ENCODE peak calls at places on chromosomes 13 and 19, in six cellular contexts. R is lower leg skin, J is stomach, U is A549, D is HCT116, W is body of pancreas. A is an unnamed sample.

GRCh38 chr19:30492581-30492980 is 120.4 kb downstream of the ZNF536 start:
- DNase-seq in R (no peak), J (no peak), U (no peak), D (no peak), W (no peak), A (no peak)

GRCh38 chr19:34500656-34501120 is 19.1 kb downstream of the WTIP start:
- DNase-seq in R (peak), J (no peak), U (no peak), D (no peak), W (no peak), A (no peak)

GRCh38 chr13:59722580-59722900 is 441.2 kb downstream of the DIAPH3 start:
- DNase-seq in R (no peak), J (no peak), U (no peak), D (no peak), W (no peak), A (no peak)

GRCh38 chr13:45728759-45729158 is 26.6 kb downstream of the CBY2 start:
- DNase-seq in R (peak), J (no peak), U (peak), D (peak), W (no peak), A (no peak)

GRCh38 chr13:50842711-50843255 is 709 bp downstream of the DLEU7 start:
- DNase-seq in R (no peak), J (no peak), U (no peak), D (no peak), W (no peak), A (no peak)

GRCh38 chr13:89923731-89924130 is 1423.8 kb upstream of the MIR17HG start:
- DNase-seq in R (no peak), J (no peak), U (no peak), D (no peak), W (no peak), A (no peak)

GRCh38 chr13:28488376-28489005 is 6.4 kb downstream of the FLT1 start:
- DNase-seq in R (no peak), J (no peak), U (no peak), D (no peak), W (no peak), A (no peak)

GRCh38 chr19:5189318-5189607 is 151.3 kb downstream of the PTPRS start:
- DNase-seq in R (no peak), J (no peak), U (no peak), D (no peak), W (no peak), A (no peak)

GRCh38 chr13:40109324-40109958 is 454.0 kb downstream of the COG6 start:
- DNase-seq in R (no peak), J (no peak), U (peak), D (no peak), W (no peak), A (peak)

GRCh38 chr19:3801412-3802096 is 15.4 kb upstream of the MATK start:
- DNase-seq in R (peak), J (peak), U (no peak), D (no peak), W (no peak), A (no peak)

GRCh38 chr19:5445667-5446066 is 9.6 kb upstream of the ZNRF4 start:
- DNase-seq in R (no peak), J (no peak), U (peak), D (no peak), W (no peak), A (no peak)

GRCh38 chr13:113209336-113209879 is at the start of gene CUL4A:
- DNase-seq in R (peak), J (peak), U (peak), D (peak), W (peak), A (peak)

GRCh38 chr13:40483601-40484000 is 182.8 kb downstream of the FOXO1 start:
- DNase-seq in R (peak), J (no peak), U (no peak), D (no peak), W (no peak), A (no peak)

GRCh38 chr19:7970716-7971448 is 27.4 kb upstream of the TIMM44 start:
- DNase-seq in R (no peak), J (peak), U (peak), D (peak), W (peak), A (peak)

GRCh38 chr19:50980203-50980602 is 3.5 kb downstream of the KLK7 start:
- DNase-seq in R (no peak), J (no peak), U (no peak), D (no peak), W (no peak), A (no peak)

GRCh38 chr13:27679396-27679795 is 57.7 kb downstream of the POLR1D start:
- DNase-seq in R (no peak), J (no peak), U (no peak), D (no peak), W (no peak), A (no peak)

GRCh38 chr19:461664-462551 is 1.1 kb upstream of the SHC2 start:
- DNase-seq in R (peak), J (peak), U (no peak), D (no peak), W (peak), A (no peak)

GRCh38 chr19:11160119-11160768 is 4.7 kb upstream of the SPC24 start:
- DNase-seq in R (no peak), J (no peak), U (no peak), D (no peak), W (no peak), A (no peak)

GRCh38 chr19:48064509-48064908 is 20.6 kb upstream of the CABP5 start:
- DNase-seq in R (no peak), J (no peak), U (no peak), D (no peak), W (no peak), A (no peak)

GRCh38 chr19:38213911-38214625 is 10.0 kb downstream of the DPF1 start:
- DNase-seq in R (no peak), J (no peak), U (peak), D (no peak), W (no peak), A (no peak)

GRCh38 chr13:67107973-67108372 is 122.2 kb downstream of the PCDH9 start:
- DNase-seq in R (no peak), J (no peak), U (no peak), D (no peak), W (no peak), A (no peak)

GRCh38 chr19:45215391-45216191 is 29.6 kb downstream of the EXOC3L2 start:
- DNase-seq in R (no peak), J (peak), U (no peak), D (no peak), W (peak), A (no peak)

GRCh38 chr13:33229446-33230177 is 55.9 kb downstream of the STARD13 start:
- DNase-seq in R (no peak), J (no peak), U (no peak), D (no peak), W (no peak), A (peak)

GRCh38 chr19:12639901-12640613 is 26.5 kb downstream of the MAN2B1 start:
- DNase-seq in R (peak), J (peak), U (peak), D (peak), W (peak), A (peak)

GRCh38 chr13:65943711-65944110 is 1286.4 kb downstream of the PCDH9 start:
- DNase-seq in R (no peak), J (no peak), U (no peak), D (no peak), W (no peak), A (no peak)

GRCh38 chr13:95243207-95243606 is 58.0 kb downstream of the ABCC4 start:
- DNase-seq in R (peak), J (no peak), U (no peak), D (no peak), W (no peak), A (no peak)

GRCh38 chr13:29524641-29525040 is 70.8 kb downstream of the SLC7A1 start:
- DNase-seq in R (no peak), J (no peak), U (no peak), D (no peak), W (no peak), A (no peak)

GRCh38 chr19:29487432-29487831 is 38.4 kb upstream of the VSTM2B start:
- DNase-seq in R (peak), J (no peak), U (no peak), D (no peak), W (no peak), A (no peak)

GRCh38 chr13:109510036-109510435 is 276.3 kb downstream of the IRS2 start:
- DNase-seq in R (no peak), J (no peak), U (no peak), D (no peak), W (no peak), A (no peak)

GRCh38 chr19:38274734-38275133 is 10.4 kb downstream of the SPINT2 start:
- DNase-seq in R (no peak), J (no peak), U (no peak), D (no peak), W (no peak), A (no peak)

GRCh38 chr19:33481863-33482262 is 39.7 kb downstream of the PEPD start:
- DNase-seq in R (no peak), J (no peak), U (no peak), D (no peak), W (no peak), A (no peak)

GRCh38 chr19:46014534-46014933 is 8.3 kb downstream of the PGLYRP1 start:
- DNase-seq in R (no peak), J (no peak), U (no peak), D (no peak), W (no peak), A (no peak)

GRCh38 chr13:113782472-113782871 is 23.4 kb downstream of the TMEM255B start:
- DNase-seq in R (peak), J (peak), U (no peak), D (no peak), W (no peak), A (no peak)

GRCh38 chr19:993831-994393 is 6.3 kb upstream of the GRIN3B start:
- DNase-seq in R (no peak), J (no peak), U (no peak), D (no peak), W (no peak), A (no peak)

GRCh38 chr13:86318424-86318823 is 519.2 kb upstream of the SLITRK6 start:
- DNase-seq in R (no peak), J (no peak), U (no peak), D (no peak), W (no peak), A (no peak)

GRCh38 chr13:67635754-67636153 is 405.6 kb upstream of the PCDH9 start:
- DNase-seq in R (no peak), J (no peak), U (no peak), D (no peak), W (no peak), A (no peak)

GRCh38 chr13:112034846-112035245 is 32.1 kb upstream of the SOX1 start:
- DNase-seq in R (no peak), J (no peak), U (no peak), D (no peak), W (no peak), A (no peak)
- TF ChIP-seq POLR2A in R (no peak), J (no peak), U (no peak), D (no peak), W (no peak), A (no peak)

GRCh38 chr19:13986348-13986904 is 19.7 kb downstream of the RFX1 start:
- DNase-seq in R (peak), J (peak), U (no peak), D (no peak), W (peak), A (peak)
- H3K4me3 ChIP-seq in R (no peak), J (no peak), U (no peak), D (no peak), W (no peak), A (peak)

DNA sequence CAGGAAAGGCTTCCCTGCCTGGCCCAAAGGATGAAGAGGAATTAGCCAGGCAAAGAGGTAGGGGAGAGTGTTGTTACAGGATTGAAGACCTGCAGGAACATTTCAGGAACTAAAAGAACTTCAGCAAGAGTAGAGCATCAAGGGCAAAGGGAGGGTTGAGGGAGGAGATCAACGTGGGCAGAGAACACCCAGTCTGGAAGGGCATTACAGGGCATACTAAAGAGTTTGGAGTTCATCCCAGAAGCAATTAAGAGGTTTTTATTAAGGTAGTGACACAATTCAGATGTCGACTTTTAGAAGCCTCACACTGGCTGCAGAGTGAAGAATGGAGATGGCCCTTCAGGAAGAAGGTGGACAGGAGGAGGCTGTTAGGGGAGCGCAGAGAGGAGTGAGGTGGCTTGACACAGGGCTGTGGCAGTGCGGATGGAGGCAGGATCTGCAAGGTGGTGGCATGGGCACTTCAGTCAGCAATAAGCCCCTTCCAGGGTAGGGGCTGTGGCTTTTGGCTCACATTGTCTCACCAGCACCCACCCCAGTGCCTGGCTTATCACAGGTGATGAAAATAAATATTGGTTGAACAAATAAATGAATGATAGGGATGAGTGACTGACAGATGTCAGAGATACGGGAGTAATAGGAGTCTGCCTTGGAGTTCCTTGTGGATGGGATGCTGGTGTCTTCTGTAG is 24.9 kb downstream of the TEX26 start:
- DNase-seq in R (no peak), J (no peak), U (no peak), D (no peak), W (no peak), A (no peak)
- TF ChIP-seq POLR2A in R (no peak), J (no peak), U (no peak), D (no peak), W (no peak), A (no peak)

DNA sequence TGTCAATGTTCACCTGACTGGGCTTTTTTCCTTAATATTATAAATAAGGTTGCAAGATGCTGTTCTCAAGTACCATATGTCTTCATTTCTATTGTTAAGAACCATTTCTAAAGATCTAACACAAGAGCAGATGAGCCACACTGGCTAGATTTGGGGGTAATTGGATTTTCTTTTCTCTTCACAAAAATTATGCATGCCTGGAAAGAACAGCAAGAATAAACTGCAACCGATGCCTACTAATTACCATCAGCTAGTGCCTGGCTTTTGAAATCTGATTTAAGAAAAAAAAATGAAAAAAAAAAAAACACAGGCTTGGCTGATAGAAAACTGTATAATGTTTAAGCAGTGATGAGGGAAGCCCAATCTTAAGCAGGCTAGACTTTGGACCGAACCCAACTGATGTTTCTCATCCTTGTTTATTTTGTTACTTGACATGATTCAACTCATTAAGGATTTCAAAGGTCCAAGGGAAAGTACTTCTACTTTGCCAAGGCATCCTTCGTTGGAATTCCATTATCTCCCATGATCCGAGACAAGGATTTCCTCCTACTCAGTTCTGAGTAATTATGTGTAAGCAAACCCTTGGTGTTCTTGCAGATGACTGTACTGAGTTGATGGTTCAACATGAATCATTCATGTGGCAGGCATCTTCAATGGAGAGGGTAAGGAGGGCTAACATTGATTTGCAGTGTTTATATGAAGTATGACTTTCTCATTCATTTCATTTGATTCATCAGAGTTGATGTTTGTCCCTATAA is 300.5 kb downstream of the SPRY2 start:
- DNase-seq in R (no peak), J (no peak), U (peak), D (peak), W (no peak), A (no peak)
- H3K4me3 ChIP-seq in R (no peak), J (no peak), U (peak), D (no peak), W (no peak), A (no peak)

GRCh38 chr13:48770372-48770771 is 116.6 kb downstream of the CYSLTR2 start:
- DNase-seq in R (no peak), J (no peak), U (no peak), D (no peak), W (no peak), A (no peak)

GRCh38 chr13:48772908-48773307 is 119.2 kb downstream of the CYSLTR2 start:
- DNase-seq in R (no peak), J (no peak), U (no peak), D (no peak), W (no peak), A (no peak)

GRCh38 chr13:48773531-48774275 is 120.0 kb downstream of the CYSLTR2 start:
- DNase-seq in R (no peak), J (no peak), U (no peak), D (no peak), W (no peak), A (no peak)

DNA sequence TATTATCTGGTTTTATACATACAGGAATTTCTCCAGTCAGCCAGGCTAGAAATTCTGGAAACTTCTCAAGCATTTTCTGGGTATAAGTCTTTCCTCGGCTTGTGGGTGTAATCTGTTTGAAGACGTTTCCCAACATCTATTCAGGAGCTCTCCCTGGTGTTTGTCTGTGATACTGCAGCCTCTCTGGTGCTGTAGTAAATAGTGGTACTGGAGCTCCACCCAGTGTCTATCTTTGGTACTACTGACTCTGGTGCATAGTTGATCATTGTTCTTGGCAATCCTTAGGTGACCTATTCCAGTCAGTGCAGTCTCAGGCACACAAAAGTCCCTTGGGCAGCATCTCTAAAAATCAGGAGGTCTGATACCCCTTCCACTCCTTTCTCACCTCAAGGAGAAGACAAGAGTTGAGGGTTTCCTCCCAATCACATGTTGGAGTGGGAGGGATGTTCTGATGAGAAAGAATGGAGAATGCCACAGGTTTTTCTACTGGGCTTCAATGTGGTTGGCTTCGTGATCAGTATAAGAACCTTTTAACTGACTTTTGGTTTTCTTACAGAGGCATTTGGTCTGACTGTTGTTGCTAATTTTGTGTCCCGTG is 115.5 kb downstream of the CYSLTR2 start:
- DNase-seq in R (peak), J (peak), U (peak), D (peak), W (peak), A (peak)
- TF ChIP-seq POLR2A in R (no peak), J (no peak), U (no peak), D (no peak), W (no peak), A (no peak)

DNA sequence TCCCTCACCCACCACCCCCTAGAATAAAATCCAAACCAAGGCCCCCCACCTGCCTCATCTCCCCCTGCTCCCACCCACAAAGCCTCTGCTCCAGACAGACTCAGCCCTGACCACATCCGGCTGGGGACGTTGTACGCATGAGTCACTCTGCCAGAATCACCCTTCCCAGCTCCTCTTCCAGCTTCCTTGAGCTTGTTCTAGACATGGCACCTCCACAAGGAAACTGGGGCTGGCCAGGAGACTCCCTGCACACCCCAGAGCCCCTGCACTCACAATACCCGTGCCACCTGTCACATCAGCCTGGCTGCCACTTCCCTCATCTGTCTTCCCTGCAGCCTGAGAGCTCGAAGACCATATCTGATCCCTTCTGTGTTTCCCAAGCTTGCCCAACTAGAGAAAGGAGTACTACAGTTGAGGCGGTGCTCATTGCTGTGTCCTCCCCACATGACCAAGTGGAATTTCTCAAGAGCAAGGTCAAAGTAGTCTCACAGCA is 9.7 kb downstream of the DEDD2 start:
- DNase-seq in R (no peak), J (peak), U (peak), D (no peak), W (no peak), A (no peak)
- H3K4me3 ChIP-seq in R (no peak), J (no peak), U (no peak), D (no peak), W (no peak), A (no peak)

A was measured in gastrocnemius medialis.